ENCODE peak calls at places on chromosomes 16 and 17, in six cellular contexts. V is CD8-positive, alpha-beta T cell; R is tibial nerve; U is left lung; Q is Peyer's patch; D is left ventricle myocardium inferior. G is an unnamed sample. For H3K36me3, the result is how much of the 10 kb centered on the place peaks cover.

GRCh38 chr17:83142619-83143018 is 63.2 kb downstream of the METRNL start:
- DNase-seq in V (no peak), R (no peak), U (no peak), Q (no peak), D (no peak), G (no peak)

GRCh38 chr16:71929048-71929447 is 33.7 kb downstream of the IST1 start:
- DNase-seq in V (no peak), R (no peak), U (no peak), Q (no peak), D (no peak), G (no peak)

GRCh38 chr16:24845726-24846547 is at the start of gene SLC5A11:
- DNase-seq in V (no peak), R (no peak), U (no peak), Q (peak), D (no peak), G (no peak)

GRCh38 chr17:3506054-3506453 is 30.3 kb downstream of the ASPA start:
- DNase-seq in V (no peak), R (no peak), U (no peak), Q (no peak), D (no peak), G (no peak)

GRCh38 chr16:27273330-27273669 is 4.7 kb upstream of the NSMCE1 start:
- DNase-seq in V (no peak), R (no peak), U (no peak), Q (no peak), D (no peak), G (no peak)

GRCh38 chr16:75420987-75421819 is 12.1 kb downstream of the CFDP1 start:
- DNase-seq in V (peak), R (peak), U (peak), Q (peak), D (peak), G (no peak)

GRCh38 chr16:75263291-75263962 is 12.0 kb upstream of the BCAR1 start:
- DNase-seq in V (no peak), R (no peak), U (no peak), Q (no peak), D (no peak), G (no peak)

GRCh38 chr17:17783121-17783824 is 53.5 kb downstream of the SREBF1 start:
- DNase-seq in V (peak), R (no peak), U (peak), Q (peak), D (peak), G (peak)

GRCh38 chr16:51757124-51757470 is 606.0 kb upstream of the SALL1 start:
- DNase-seq in V (no peak), R (no peak), U (no peak), Q (no peak), D (no peak), G (no peak)

GRCh38 chr16:30084096-30084815 is 7.5 kb downstream of the TBX6 start:
- DNase-seq in V (no peak), R (no peak), U (no peak), Q (no peak), D (no peak), G (no peak)

GRCh38 chr17:58831780-58832179 is 76.1 kb downstream of the PPM1E start:
- DNase-seq in V (no peak), R (no peak), U (no peak), Q (no peak), D (no peak), G (no peak)

GRCh38 chr16:82855471-82855870 is 228.7 kb downstream of the CDH13 start:
- DNase-seq in V (no peak), R (no peak), U (no peak), Q (no peak), D (no peak), G (no peak)

GRCh38 chr17:74960739-74961342 is 11.7 kb downstream of the HID1 start:
- DNase-seq in V (no peak), R (no peak), U (peak), Q (peak), D (no peak), G (no peak)

GRCh38 chr16:66667944-66668343 is 28.6 kb downstream of the CMTM4 start:
- DNase-seq in V (no peak), R (no peak), U (no peak), Q (no peak), D (no peak), G (no peak)

GRCh38 chr16:5633845-5634440 is 536.3 kb upstream of the EEF2KMT start:
- DNase-seq in V (no peak), R (no peak), U (no peak), Q (no peak), D (no peak), G (peak)

GRCh38 chr17:70271672-70272071 is 102.3 kb downstream of the KCNJ2 start:
- DNase-seq in V (no peak), R (no peak), U (no peak), Q (no peak), D (no peak), G (peak)

GRCh38 chr17:7711356-7711755 is 6.2 kb upstream of the DNAH2 start:
- DNase-seq in V (no peak), R (no peak), U (no peak), Q (no peak), D (no peak), G (no peak)

GRCh38 chr16:629289-630023 is 1.3 kb upstream of the WFIKKN1 start:
- DNase-seq in V (no peak), R (no peak), U (no peak), Q (no peak), D (no peak), G (no peak)

GRCh38 chr17:10107320-10108165 is 90.9 kb downstream of the GAS7 start:
- DNase-seq in V (no peak), R (no peak), U (peak), Q (no peak), D (peak), G (no peak)

GRCh38 chr17:74282587-74283370 is 8.7 kb downstream of the DNAI2 start:
- DNase-seq in V (no peak), R (no peak), U (no peak), Q (peak), D (no peak), G (peak)

GRCh38 chr16:2482181-2483107 is 7.5 kb downstream of the TBC1D24 start:
- DNase-seq in V (no peak), R (peak), U (no peak), Q (no peak), D (peak), G (no peak)

GRCh38 chr17:22512997-22513538 is 820.7 kb downstream of the KCNJ18 start:
- DNase-seq in V (no peak), R (no peak), U (no peak), Q (no peak), D (no peak), G (no peak)

GRCh38 chr17:33596904-33597303 is 303.8 kb upstream of the ASIC2 start:
- DNase-seq in V (no peak), R (no peak), U (no peak), Q (no peak), D (no peak), G (no peak)

GRCh38 chr16:80583466-80583865 is 42.7 kb downstream of the DYNLRB2 start:
- DNase-seq in V (no peak), R (no peak), U (peak), Q (no peak), D (peak), G (peak)

GRCh38 chr16:48556913-48557351 is 53.0 kb downstream of the N4BP1 start:
- DNase-seq in V (no peak), R (no peak), U (no peak), Q (no peak), D (no peak), G (peak)

GRCh38 chr16:66004706-66005105 is 361.8 kb upstream of the CDH5 start:
- DNase-seq in V (no peak), R (no peak), U (no peak), Q (no peak), D (no peak), G (no peak)

GRCh38 chr16:66427871-66428681 is 981 bp downstream of the BEAN1 start:
- DNase-seq in V (no peak), R (no peak), U (no peak), Q (peak), D (no peak), G (no peak)

GRCh38 chr16:85490971-85491771 is 122.0 kb upstream of the GSE1 start:
- DNase-seq in V (peak), R (no peak), U (no peak), Q (peak), D (no peak), G (peak)

GRCh38 chr17:79125503-79125902 is 50.9 kb downstream of the ENGASE start:
- DNase-seq in V (no peak), R (no peak), U (no peak), Q (no peak), D (no peak), G (no peak)

GRCh38 chr17:14334261-14334860 is 33.5 kb downstream of the HS3ST3B1 start:
- DNase-seq in V (no peak), R (no peak), U (no peak), Q (no peak), D (no peak), G (no peak)

GRCh38 chr16:2270070-2270462 is 2.1 kb upstream of the RNPS1 start:
- DNase-seq in V (no peak), R (no peak), U (no peak), Q (no peak), D (no peak), G (no peak)

GRCh38 chr17:70863436-70864248 is 694.3 kb downstream of the KCNJ2 start:
- DNase-seq in V (no peak), R (no peak), U (no peak), Q (no peak), D (peak), G (no peak)

GRCh38 chr16:48444574-48444973 is 59.4 kb upstream of the SIAH1 start:
- DNase-seq in V (no peak), R (no peak), U (no peak), Q (peak), D (no peak), G (peak)

GRCh38 chr17:35373984-35374765 is 754 bp upstream of the SLFN11 start:
- DNase-seq in V (peak), R (peak), U (peak), Q (peak), D (peak), G (peak)

GRCh38 chr16:8854298-8854948 is 14.4 kb downstream of the CARHSP1 start:
- DNase-seq in V (no peak), R (no peak), U (peak), Q (no peak), D (no peak), G (no peak)

GRCh38 chr16:1913327-1914083 is 4.7 kb downstream of the HS3ST6 start:
- DNase-seq in V (no peak), R (no peak), U (peak), Q (peak), D (no peak), G (peak)

GRCh38 chr17:55344514-55344997 is 77.1 kb downstream of the MMD start:
- DNase-seq in V (no peak), R (no peak), U (no peak), Q (no peak), D (no peak), G (no peak)

GRCh38 chr17:50213026-50214015 is 11.9 kb upstream of the COL1A1 start:
- DNase-seq in V (peak), R (no peak), U (no peak), Q (peak), D (no peak), G (no peak)

DNA sequence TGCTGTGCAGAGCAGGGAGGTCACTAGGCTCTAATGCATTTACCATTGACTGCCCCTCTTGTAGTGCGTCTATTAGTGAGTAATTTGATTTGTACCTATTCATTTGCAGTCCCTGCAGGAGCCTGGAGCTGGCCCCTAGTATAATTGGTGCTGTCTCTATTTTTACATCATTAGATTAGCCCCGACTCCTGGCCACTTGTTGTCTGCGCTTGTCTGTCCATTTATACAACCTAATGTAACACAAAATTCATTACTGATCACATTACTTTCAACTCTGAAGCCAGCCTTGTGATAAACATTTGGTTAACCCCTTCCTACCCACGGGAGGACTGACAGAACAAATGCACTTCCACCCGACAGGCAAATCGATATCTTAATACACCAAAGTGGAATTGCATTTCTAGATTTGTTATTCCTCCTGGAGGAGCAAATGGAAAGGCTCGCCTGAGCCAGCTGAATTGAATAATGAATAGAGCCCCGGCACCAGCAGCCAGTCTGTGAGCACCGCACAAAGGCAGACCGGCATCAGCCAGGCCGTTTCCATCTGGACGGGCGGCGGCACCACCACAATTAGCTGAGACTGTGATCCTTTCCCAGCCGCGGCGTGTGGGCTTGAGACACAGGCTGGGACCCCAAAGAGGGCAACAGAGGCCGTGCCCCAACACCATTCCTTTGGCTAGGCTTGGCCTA is 18.7 kb upstream of the TBX2 start:
- DNase-seq in V (no peak), R (no peak), U (no peak), Q (no peak), D (no peak), G (no peak)
- H3K27ac ChIP-seq in V (no peak), R (no peak), U (no peak), Q (no peak), D (no peak), G (no peak)

GRCh38 chr17:62670202-62670821 is 42.8 kb downstream of the MRC2 start:
- DNase-seq in V (no peak), R (no peak), U (no peak), Q (no peak), D (no peak), G (no peak)
- H3K36me3 ChIP-seq in V (under half), R (under half), U (under half), Q (under half), D (under half), G (under half)

GRCh38 chr17:48067245-48067644 is 19.1 kb downstream of the NFE2L1 start:
- DNase-seq in V (no peak), R (no peak), U (no peak), Q (no peak), D (no peak), G (no peak)

GRCh38 chr17:48066656-48067055 is 18.5 kb downstream of the NFE2L1 start:
- DNase-seq in V (no peak), R (no peak), U (no peak), Q (no peak), D (no peak), G (no peak)

GRCh38 chr17:48064638-48065037 is 16.5 kb downstream of the NFE2L1 start:
- DNase-seq in V (no peak), R (no peak), U (no peak), Q (no peak), D (no peak), G (no peak)

GRCh38 chr17:48068491-48068961 is 20.4 kb downstream of the NFE2L1 start:
- DNase-seq in V (no peak), R (no peak), U (no peak), Q (peak), D (no peak), G (peak)

GRCh38 chr17:48066192-48066591 is 18.0 kb downstream of the NFE2L1 start:
- DNase-seq in V (no peak), R (no peak), U (no peak), Q (no peak), D (no peak), G (no peak)
- H3K27ac ChIP-seq in V (no peak), R (no peak), U (no peak), Q (no peak), D (peak), G (no peak)

GRCh38 chr17:77042688-77043330 is 98.0 kb upstream of the SEC14L1 start:
- DNase-seq in V (no peak), R (no peak), U (no peak), Q (no peak), D (no peak), G (no peak)
- H3K36me3 ChIP-seq in V (under half), R (under half), U (under half), Q (under half), D (under half), G (under half)

DNA sequence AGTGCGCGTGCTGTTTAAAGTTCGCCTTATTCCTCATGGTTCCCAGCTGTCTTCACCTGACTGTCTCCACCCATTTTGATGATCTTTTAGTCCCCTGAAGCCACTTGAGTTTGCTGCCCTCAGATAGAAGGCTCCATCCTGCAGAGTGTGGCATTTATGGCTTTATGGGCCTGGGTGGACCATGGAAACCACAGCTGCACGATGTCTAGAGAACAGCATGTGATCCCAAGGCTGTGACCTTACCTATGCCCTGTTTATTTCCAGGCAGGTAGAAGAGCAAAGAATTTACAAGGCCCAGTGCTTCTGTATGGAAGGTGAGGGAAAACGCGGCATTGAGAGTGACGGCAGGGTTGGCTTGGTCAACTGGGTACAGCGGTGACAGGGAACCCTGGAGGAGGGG is 356.9 kb downstream of the SLC39A11 start:
- DNase-seq in V (no peak), R (no peak), U (no peak), Q (peak), D (no peak), G (no peak)
- H3K27ac ChIP-seq in V (no peak), R (no peak), U (no peak), Q (peak), D (no peak), G (no peak)

GRCh38 chr16:87330257-87330624 is 13.0 kb upstream of the C16orf95 start:
- DNase-seq in V (no peak), R (no peak), U (no peak), Q (no peak), D (no peak), G (no peak)
- H3K36me3 ChIP-seq in V (under half), R (under half), U (half or more), Q (half or more), D (half or more), G (under half)

G was measured in PC-3.